ENCODE peak calls at places on chromosomes 16 and 17, in nine cellular contexts. B is glomerular endothelial cell; C is AG09309; O is fibroblast of pulmonary artery; G is CD4-positive, CD25-positive, alpha-beta regulatory T cell; N is T-cell; R is NCI-H69; Q is trophoblast cell; X is thoracic aorta. S is an unnamed sample.

GRCh38 chr17:14513835-14514234 is 213.0 kb downstream of the HS3ST3B1 start:
- DNase-seq in R (no peak), G (no peak), Q (no peak), X (no peak), B (no peak), O (no peak), N (no peak), C (no peak), S (no peak)

GRCh38 chr17:3893003-3893719 is at the start of gene CAMKK1:
- DNase-seq in R (peak), C (no peak), G (peak), O (peak), Q (peak), X (peak), N (peak), B (no peak), S (no peak)

GRCh38 chr17:50884354-50885311 is 18.5 kb upstream of the TOB1 start:
- DNase-seq in O (peak), B (no peak), C (no peak), G (no peak), X (no peak), Q (no peak), N (no peak), R (no peak), S (no peak)

GRCh38 chr17:1090454-1091189 is 89.2 kb downstream of the ABR start:
- DNase-seq in N (no peak), B (no peak), R (no peak), G (no peak), O (no peak), C (no peak), Q (no peak), X (no peak), S (no peak)

GRCh38 chr16:50096791-50097190 is 31.0 kb downstream of the HEATR3 start:
- DNase-seq in C (peak), R (no peak), G (no peak), N (no peak), O (peak), B (no peak), X (no peak), Q (no peak), S (peak)

GRCh38 chr16:25691519-25692091 is at the start of gene HS3ST4:
- DNase-seq in X (no peak), C (no peak), O (no peak), N (no peak), G (no peak), B (no peak), R (peak), Q (peak), S (no peak)

GRCh38 chr16:31108035-31108793 is at the start of gene BCKDK:
- DNase-seq in C (no peak), N (peak), X (no peak), B (no peak), R (peak), G (peak), O (peak), Q (peak), S (no peak)

GRCh38 chr16:57503366-57503765 is 17.1 kb upstream of the DOK4 start:
- DNase-seq in X (no peak), G (no peak), B (no peak), O (peak), R (peak), Q (no peak), C (no peak), N (no peak), S (no peak)

GRCh38 chr17:804541-805435 is 22.6 kb downstream of the MRM3 start:
- DNase-seq in B (no peak), C (no peak), X (no peak), Q (no peak), R (peak), G (no peak), O (no peak), N (no peak), S (no peak)

GRCh38 chr16:27828671-27829070 is 234.8 kb downstream of the GSG1L start:
- DNase-seq in B (no peak), C (no peak), O (no peak), X (no peak), N (no peak), G (no peak), Q (no peak), R (no peak), S (no peak)

GRCh38 chr16:89924298-89924924 is 1.3 kb downstream of the TUBB3 start:
- DNase-seq in N (peak), X (no peak), R (peak), G (peak), C (no peak), Q (no peak), B (no peak), O (peak), S (no peak)

GRCh38 chr16:30628628-30629342 is 18.6 kb upstream of the ZNF689 start:
- DNase-seq in R (peak), B (no peak), N (peak), C (no peak), X (peak), G (peak), Q (peak), O (peak), S (peak)

GRCh38 chr16:10752843-10753523 is 9.3 kb downstream of the NUBP1 start:
- DNase-seq in N (no peak), Q (peak), G (no peak), R (no peak), B (no peak), C (no peak), X (no peak), O (no peak), S (no peak)

GRCh38 chr16:68408967-68409366 is 39.3 kb downstream of the SMPD3 start:
- DNase-seq in X (no peak), B (no peak), G (no peak), Q (peak), O (no peak), R (no peak), C (no peak), N (no peak), S (no peak)

GRCh38 chr16:3120435-3120834 is 8.0 kb downstream of the ZNF205 start:
- DNase-seq in B (no peak), Q (no peak), C (no peak), R (no peak), X (no peak), N (no peak), G (no peak), O (no peak), S (no peak)

GRCh38 chr17:63842173-63842539 is 329 bp downstream of the SMARCD2 start:
- DNase-seq in B (no peak), C (no peak), X (no peak), G (no peak), Q (no peak), R (peak), O (no peak), N (peak), S (no peak)

S was measured in HFF-Myc.